ENCODE peak calls at places on chromosomes 11 and 22, in four cellular contexts. One of them, this sample, is unnamed.

GRCh38 chr22:42934338-42934737 is 77.3 kb upstream of the ARFGAP3 start:
- DNase-seq in HTR-8/SVneo: no peak
- DNase-seq in activated effector memory CD4-positive, alpha-beta T cell treated with Interleukin-2 at 50 U/mL for 16 hours: no peak
- DNase-seq in hypothalamus: no peak
- DNase-seq in this sample: no peak

GRCh38 chr11:120125509-120125908 is 12.4 kb downstream of the TRIM29 start:
- DNase-seq in HTR-8/SVneo: no peak
- DNase-seq in activated effector memory CD4-positive, alpha-beta T cell treated with Interleukin-2 at 50 U/mL for 16 hours: no peak
- DNase-seq in hypothalamus: no peak
- DNase-seq in this sample: no peak

GRCh38 chr11:2557381-2557780 is 112.6 kb downstream of the KCNQ1 start:
- DNase-seq in HTR-8/SVneo: no peak
- DNase-seq in activated effector memory CD4-positive, alpha-beta T cell treated with Interleukin-2 at 50 U/mL for 16 hours: no peak
- DNase-seq in hypothalamus: no peak
- DNase-seq in this sample: no peak

GRCh38 chr11:103637250-103637649 is 399.2 kb upstream of the DDI1 start:
- DNase-seq in HTR-8/SVneo: no peak
- DNase-seq in activated effector memory CD4-positive, alpha-beta T cell treated with Interleukin-2 at 50 U/mL for 16 hours: no peak
- DNase-seq in hypothalamus: no peak
- DNase-seq in this sample: no peak

GRCh38 chr11:17972987-17973386 is 39.9 kb downstream of the SERGEF start:
- DNase-seq in HTR-8/SVneo: peak
- DNase-seq in activated effector memory CD4-positive, alpha-beta T cell treated with Interleukin-2 at 50 U/mL for 16 hours: no peak
- DNase-seq in hypothalamus: peak
- DNase-seq in this sample: peak

GRCh38 chr11:102722804-102723203 is 1.9 kb downstream of the MMP8 start:
- DNase-seq in HTR-8/SVneo: no peak
- DNase-seq in activated effector memory CD4-positive, alpha-beta T cell treated with Interleukin-2 at 50 U/mL for 16 hours: no peak
- DNase-seq in hypothalamus: no peak
- DNase-seq in this sample: no peak

GRCh38 chr11:67561971-67562560 is 21.5 kb upstream of the GSTP1 start:
- DNase-seq in HTR-8/SVneo: no peak
- DNase-seq in activated effector memory CD4-positive, alpha-beta T cell treated with Interleukin-2 at 50 U/mL for 16 hours: no peak
- DNase-seq in hypothalamus: no peak
- DNase-seq in this sample: no peak

GRCh38 chr22:28976588-28976987 is 85.0 kb downstream of the C22orf31 start:
- DNase-seq in HTR-8/SVneo: peak
- DNase-seq in activated effector memory CD4-positive, alpha-beta T cell treated with Interleukin-2 at 50 U/mL for 16 hours: no peak
- DNase-seq in hypothalamus: no peak
- DNase-seq in this sample: no peak

GRCh38 chr22:22932512-22932941 is 44.9 kb downstream of the IGLL5 start:
- DNase-seq in HTR-8/SVneo: no peak
- DNase-seq in activated effector memory CD4-positive, alpha-beta T cell treated with Interleukin-2 at 50 U/mL for 16 hours: no peak
- DNase-seq in hypothalamus: no peak
- DNase-seq in this sample: no peak

GRCh38 chr22:35703861-35704584 is 13.6 kb upstream of the APOL5 start:
- DNase-seq in HTR-8/SVneo: no peak
- DNase-seq in activated effector memory CD4-positive, alpha-beta T cell treated with Interleukin-2 at 50 U/mL for 16 hours: no peak
- DNase-seq in hypothalamus: no peak
- DNase-seq in this sample: no peak

GRCh38 chr11:121425818-121426217 is 26.3 kb upstream of the SORL1 start:
- DNase-seq in HTR-8/SVneo: no peak
- DNase-seq in activated effector memory CD4-positive, alpha-beta T cell treated with Interleukin-2 at 50 U/mL for 16 hours: no peak
- DNase-seq in hypothalamus: no peak
- DNase-seq in this sample: no peak

GRCh38 chr22:20566420-20567260 is 59.2 kb downstream of the MED15 start:
- DNase-seq in HTR-8/SVneo: no peak
- DNase-seq in activated effector memory CD4-positive, alpha-beta T cell treated with Interleukin-2 at 50 U/mL for 16 hours: peak
- DNase-seq in hypothalamus: no peak
- DNase-seq in this sample: peak

GRCh38 chr11:131685206-131685605 is 314.8 kb downstream of the NTM start:
- DNase-seq in HTR-8/SVneo: no peak
- DNase-seq in activated effector memory CD4-positive, alpha-beta T cell treated with Interleukin-2 at 50 U/mL for 16 hours: no peak
- DNase-seq in hypothalamus: no peak
- DNase-seq in this sample: no peak

GRCh38 chr22:43317252-43317651 is 25.9 kb downstream of the SCUBE1 start:
- DNase-seq in HTR-8/SVneo: no peak
- DNase-seq in activated effector memory CD4-positive, alpha-beta T cell treated with Interleukin-2 at 50 U/mL for 16 hours: no peak
- DNase-seq in hypothalamus: no peak
- DNase-seq in this sample: no peak

GRCh38 chr11:662689-663274 is 25.7 kb downstream of the DRD4 start:
- DNase-seq in HTR-8/SVneo: peak
- DNase-seq in activated effector memory CD4-positive, alpha-beta T cell treated with Interleukin-2 at 50 U/mL for 16 hours: peak
- DNase-seq in hypothalamus: peak
- DNase-seq in this sample: peak

GRCh38 chr11:75159081-75159953 is 8.4 kb downstream of the SLCO2B1 start:
- DNase-seq in HTR-8/SVneo: no peak
- DNase-seq in activated effector memory CD4-positive, alpha-beta T cell treated with Interleukin-2 at 50 U/mL for 16 hours: no peak
- DNase-seq in hypothalamus: no peak
- DNase-seq in this sample: no peak

This sample was measured in nucleus accumbens.